ENCODE peak calls at places on chromosome 11, in four cellular contexts. X is NCI-H1105, U is GM23248, C is lower lobe of right lung. Y is an unnamed sample.

GRCh38 chr11:34252651-34253050 is 105.2 kb downstream of the ABTB2 start:
- DNase-seq in X (no peak), U (no peak), C (no peak), Y (no peak)

GRCh38 chr11:65292866-65293265 is 21.8 kb upstream of the CDC42EP2 start:
- DNase-seq in X (no peak), U (no peak), C (no peak), Y (no peak)

GRCh38 chr11:31106963-31107576 is 262.5 kb downstream of the DCDC1 start:
- DNase-seq in X (peak), U (peak), C (peak), Y (peak)

GRCh38 chr11:116458546-116458945 is 314.2 kb downstream of the BUD13 start:
- DNase-seq in X (no peak), U (no peak), C (no peak), Y (no peak)

GRCh38 chr11:128039140-128040021 is 548.0 kb downstream of the ETS1 start:
- DNase-seq in X (no peak), U (peak), C (peak), Y (no peak)

GRCh38 chr11:100709233-100709999 is 22.3 kb downstream of the ARHGAP42 start:
- DNase-seq in X (no peak), U (peak), C (no peak), Y (no peak)

GRCh38 chr11:279040-279965 is 1.1 kb downstream of the NLRP6 start:
- DNase-seq in X (no peak), U (no peak), C (peak), Y (peak)

GRCh38 chr11:57315491-57315890 is 9.3 kb downstream of the TNKS1BP1 start:
- DNase-seq in X (no peak), U (no peak), C (no peak), Y (peak)

GRCh38 chr11:130711193-130711592 is 205.1 kb downstream of the SNX19 start:
- DNase-seq in X (no peak), U (no peak), C (no peak), Y (no peak)

GRCh38 chr11:95831198-95831883 is 41.0 kb downstream of the CEP57 start:
- DNase-seq in X (no peak), U (peak), C (no peak), Y (no peak)

GRCh38 chr11:15893080-15893492 is 463.3 kb downstream of the SOX6 start:
- DNase-seq in X (no peak), U (no peak), C (no peak), Y (no peak)

GRCh38 chr11:109798521-109798920 is 294.7 kb upstream of the ZC3H12C start:
- DNase-seq in X (no peak), U (peak), C (no peak), Y (no peak)

GRCh38 chr11:57481915-57482781 is 21.8 kb downstream of the RTN4RL2 start:
- DNase-seq in X (no peak), U (no peak), C (no peak), Y (no peak)

GRCh38 chr11:128709402-128709801 is 15.5 kb downstream of the FLI1 start:
- DNase-seq in X (no peak), U (peak), C (no peak), Y (peak)

GRCh38 chr11:33045551-33046255 is 6.3 kb downstream of the TCP11L1 start:
- DNase-seq in X (no peak), U (peak), C (no peak), Y (no peak)

GRCh38 chr11:104151404-104152204 is 12.3 kb downstream of the PDGFD start:
- DNase-seq in X (no peak), U (peak), C (no peak), Y (no peak)

GRCh38 chr11:47357985-47358730 is 5.7 kb upstream of the MYBPC3 start:
- DNase-seq in X (no peak), U (no peak), C (peak), Y (no peak)

GRCh38 chr11:3115321-3115720 is 49.8 kb downstream of the OSBPL5 start:
- DNase-seq in X (no peak), U (no peak), C (no peak), Y (no peak)

GRCh38 chr11:34667810-34668582 is 47.1 kb downstream of the EHF start:
- DNase-seq in X (no peak), U (no peak), C (no peak), Y (no peak)

GRCh38 chr11:125295922-125296321 is 131.4 kb downstream of the PKNOX2 start:
- DNase-seq in X (no peak), U (peak), C (no peak), Y (no peak)

GRCh38 chr11:35114901-35115687 is 23.9 kb upstream of the CD44 start:
- DNase-seq in X (no peak), U (no peak), C (no peak), Y (no peak)

GRCh38 chr11:102469196-102469821 is 16.7 kb upstream of the TMEM123 start:
- DNase-seq in X (no peak), U (peak), C (no peak), Y (no peak)

GRCh38 chr11:61075891-61076290 is 26.4 kb upstream of the CD5 start:
- DNase-seq in X (no peak), U (peak), C (no peak), Y (no peak)

GRCh38 chr11:134120921-134121526 is 52.2 kb downstream of the JAM3 start:
- DNase-seq in X (no peak), U (peak), C (no peak), Y (no peak)

GRCh38 chr11:3865388-3866193 is 10.1 kb downstream of the STIM1 start:
- DNase-seq in X (no peak), U (peak), C (no peak), Y (no peak)

GRCh38 chr11:105432241-105432995 is 177.5 kb upstream of the GRIA4 start:
- DNase-seq in X (no peak), U (no peak), C (no peak), Y (no peak)

GRCh38 chr11:10474551-10474950 is 19.5 kb downstream of the AMPD3 start:
- DNase-seq in X (peak), U (no peak), C (no peak), Y (no peak)

GRCh38 chr11:19370100-19370861 is 129.5 kb upstream of the E2F8 start:
- DNase-seq in X (no peak), U (peak), C (no peak), Y (no peak)

GRCh38 chr11:104594228-104594958 is 303.9 kb downstream of the CASP12 start:
- DNase-seq in X (no peak), U (peak), C (no peak), Y (no peak)

GRCh38 chr11:70730411-70730810 is 332.1 kb downstream of the CTTN start:
- DNase-seq in X (no peak), U (no peak), C (no peak), Y (no peak)